ENCODE peak calls at places on chromosome 7, in four cellular contexts. One of them, this sample, is unnamed.

GRCh38 chr7:51234609-51235308 is 81.8 kb downstream of the COBL start:
- DNase-seq in H1: no peak
- DNase-seq in A549: no peak
- DNase-seq in HepG2: no peak
- DNase-seq in this sample: no peak

GRCh38 chr7:7681191-7681935 is 37.0 kb downstream of the RPA3 start:
- DNase-seq in H1: no peak
- DNase-seq in A549: peak
- DNase-seq in HepG2: peak
- DNase-seq in this sample: no peak

GRCh38 chr7:102146122-102146521 is 140.5 kb upstream of the SH2B2 start:
- DNase-seq in H1: no peak
- DNase-seq in A549: no peak
- DNase-seq in HepG2: no peak
- DNase-seq in this sample: no peak

GRCh38 chr7:102875700-102876192 is 37.1 kb upstream of the LRRC17 start:
- DNase-seq in H1: peak
- DNase-seq in A549: peak
- DNase-seq in HepG2: peak
- DNase-seq in this sample: peak

GRCh38 chr7:70208236-70209063 is 610.2 kb downstream of the AUTS2 start:
- DNase-seq in H1: no peak
- DNase-seq in A549: peak
- DNase-seq in HepG2: no peak
- DNase-seq in this sample: no peak

GRCh38 chr7:79414910-79415309 is 38.6 kb downstream of the MAGI2 start:
- DNase-seq in H1: no peak
- DNase-seq in A549: no peak
- DNase-seq in HepG2: no peak
- DNase-seq in this sample: no peak

GRCh38 chr7:602341-603141 is 82.9 kb upstream of the PDGFA start:
- DNase-seq in H1: no peak
- DNase-seq in A549: no peak
- DNase-seq in HepG2: peak
- DNase-seq in this sample: peak

GRCh38 chr7:75916685-75917634 is 2.0 kb downstream of the POR start:
- DNase-seq in H1: no peak
- DNase-seq in A549: no peak
- DNase-seq in HepG2: no peak
- DNase-seq in this sample: no peak

GRCh38 chr7:131302453-131302852 is 25.2 kb upstream of the MKLN1 start:
- DNase-seq in H1: no peak
- DNase-seq in A549: no peak
- DNase-seq in HepG2: no peak
- DNase-seq in this sample: no peak

GRCh38 chr7:131556912-131557457 is 557 bp upstream of the PODXL start:
- DNase-seq in H1: no peak
- DNase-seq in A549: no peak
- DNase-seq in HepG2: no peak
- DNase-seq in this sample: no peak

GRCh38 chr7:27068316-27068715 is 27.5 kb downstream of the HOXA1 start:
- DNase-seq in H1: no peak
- DNase-seq in A549: no peak
- DNase-seq in HepG2: no peak
- DNase-seq in this sample: no peak

GRCh38 chr7:135001390-135002165 is 15.3 kb downstream of the AGBL3 start:
- DNase-seq in H1: no peak
- DNase-seq in A549: peak
- DNase-seq in HepG2: peak
- DNase-seq in this sample: no peak

GRCh38 chr7:55063633-55064032 is 44.8 kb downstream of the EGFR start:
- DNase-seq in H1: no peak
- DNase-seq in A549: no peak
- DNase-seq in HepG2: no peak
- DNase-seq in this sample: no peak

GRCh38 chr7:78770422-78771410 is 682.8 kb downstream of the MAGI2 start:
- DNase-seq in H1: peak
- DNase-seq in A549: no peak
- DNase-seq in HepG2: no peak
- DNase-seq in this sample: no peak

GRCh38 chr7:11758627-11759111 is 73.3 kb downstream of the THSD7A start:
- DNase-seq in H1: no peak
- DNase-seq in A549: peak
- DNase-seq in HepG2: no peak
- DNase-seq in this sample: no peak

GRCh38 chr7:103240806-103241205 is 56.4 kb upstream of the PMPCB start:
- DNase-seq in H1: no peak
- DNase-seq in A549: no peak
- DNase-seq in HepG2: no peak
- DNase-seq in this sample: no peak

DNA sequence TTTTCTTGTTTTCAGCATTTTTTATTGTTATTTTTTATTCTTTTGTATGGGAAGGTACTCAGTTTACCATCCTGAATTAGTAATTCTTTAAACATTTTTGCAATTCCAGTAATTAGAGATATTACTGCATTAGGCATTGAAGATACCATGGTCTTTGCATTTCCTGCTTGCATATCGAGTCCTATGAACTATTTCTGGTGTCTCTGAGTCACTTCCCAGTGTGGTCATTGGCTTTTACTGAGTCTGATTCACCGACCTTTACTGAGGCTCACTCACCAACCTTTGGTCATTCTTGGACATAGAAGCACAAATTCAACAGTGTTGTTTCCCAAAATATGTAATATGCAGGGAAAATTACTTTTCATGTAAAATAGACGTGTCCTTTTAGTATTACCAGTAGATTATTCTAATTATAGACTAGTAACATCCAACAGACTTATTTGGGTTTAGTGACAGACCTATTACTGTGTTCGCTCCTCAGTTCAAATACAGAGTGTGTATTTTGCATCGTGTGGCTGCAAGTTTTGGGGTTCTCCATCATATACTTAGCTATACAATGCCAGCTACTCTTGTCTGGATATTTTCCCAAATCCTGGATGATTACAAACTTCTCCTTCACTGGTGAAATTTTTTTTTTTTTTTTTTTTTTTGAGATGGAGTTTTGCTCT is 180.7 kb upstream of the PRSS1 start:
- DNase-seq in H1: no peak
- DNase-seq in A549: peak
- DNase-seq in HepG2: no peak
- DNase-seq in this sample: no peak
- TF ChIP-seq PHF8 in H1: no peak
- TF ChIP-seq PHF8 in A549: no peak
- TF ChIP-seq PHF8 in HepG2: no peak
- TF ChIP-seq PHF8 in this sample: no peak

DNA sequence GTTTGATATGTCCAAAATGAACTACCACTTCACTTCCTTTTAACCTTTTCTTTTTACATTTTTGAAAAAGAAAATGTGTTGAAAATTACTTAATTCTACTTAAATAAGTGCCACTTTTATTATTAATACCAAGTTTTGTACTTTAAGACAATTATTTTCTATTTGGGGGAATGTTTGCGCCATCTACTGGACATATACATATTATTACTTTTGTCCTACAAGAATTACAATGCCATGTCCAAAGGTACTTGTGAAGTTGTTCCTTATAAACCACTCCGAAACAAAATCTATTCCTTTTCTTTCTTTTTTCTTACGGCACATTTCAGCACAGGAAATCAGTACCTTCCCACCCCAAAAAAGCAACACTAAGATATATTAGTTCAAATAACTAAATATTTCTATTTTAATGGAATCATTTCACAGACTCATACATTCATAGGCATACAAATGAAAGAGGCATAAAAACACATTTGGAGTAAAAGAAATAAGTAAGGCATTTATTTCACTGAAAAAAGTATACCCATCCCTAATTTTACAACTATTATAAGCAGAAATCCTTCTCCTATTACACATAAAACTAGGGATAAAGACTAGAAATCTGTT is 169.9 kb downstream of the RNF133 start:
- DNase-seq in H1: no peak
- DNase-seq in A549: peak
- DNase-seq in HepG2: peak
- DNase-seq in this sample: peak
- TF ChIP-seq PHF8 in H1: no peak
- TF ChIP-seq PHF8 in A549: no peak
- TF ChIP-seq PHF8 in HepG2: no peak
- TF ChIP-seq PHF8 in this sample: no peak

GRCh38 chr7:37504791-37505190 is 56.1 kb upstream of the ELMO1 start:
- DNase-seq in H1: no peak
- DNase-seq in A549: no peak
- DNase-seq in HepG2: no peak
- DNase-seq in this sample: no peak
- TF ChIP-seq PHF8 in H1: no peak
- TF ChIP-seq PHF8 in A549: no peak
- TF ChIP-seq PHF8 in HepG2: no peak
- TF ChIP-seq PHF8 in this sample: no peak

DNA sequence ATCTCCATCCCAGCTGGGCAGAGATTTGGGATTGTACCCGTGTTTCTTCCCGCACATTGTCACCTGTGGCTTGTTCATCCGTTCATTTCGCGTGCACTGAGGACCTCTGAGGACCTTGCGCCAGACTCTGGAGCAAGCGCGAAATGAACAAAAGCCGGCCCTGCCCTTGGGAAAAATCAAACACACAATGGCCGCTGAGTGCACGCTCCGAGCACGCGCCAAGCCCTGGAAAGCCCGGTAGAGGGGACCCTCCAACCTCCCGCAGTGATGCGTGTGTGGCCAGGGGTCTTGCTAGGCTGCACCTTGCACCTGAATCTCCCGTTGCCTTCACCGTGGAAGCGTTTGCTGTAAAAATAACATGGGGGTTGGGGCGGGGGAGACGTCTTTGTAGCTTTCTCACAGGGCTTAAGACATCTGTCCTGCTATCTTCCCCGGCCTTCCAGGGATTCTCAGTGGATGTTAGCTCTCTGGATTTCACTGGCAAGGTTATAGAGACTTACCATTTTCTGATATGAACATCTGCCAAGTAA is 37.4 kb downstream of the ZNF777 start:
- DNase-seq in H1: no peak
- DNase-seq in A549: no peak
- DNase-seq in HepG2: no peak
- DNase-seq in this sample: no peak
- TF ChIP-seq PHF8 in H1: no peak
- TF ChIP-seq PHF8 in A549: no peak
- TF ChIP-seq PHF8 in HepG2: no peak
- TF ChIP-seq PHF8 in this sample: no peak

DNA sequence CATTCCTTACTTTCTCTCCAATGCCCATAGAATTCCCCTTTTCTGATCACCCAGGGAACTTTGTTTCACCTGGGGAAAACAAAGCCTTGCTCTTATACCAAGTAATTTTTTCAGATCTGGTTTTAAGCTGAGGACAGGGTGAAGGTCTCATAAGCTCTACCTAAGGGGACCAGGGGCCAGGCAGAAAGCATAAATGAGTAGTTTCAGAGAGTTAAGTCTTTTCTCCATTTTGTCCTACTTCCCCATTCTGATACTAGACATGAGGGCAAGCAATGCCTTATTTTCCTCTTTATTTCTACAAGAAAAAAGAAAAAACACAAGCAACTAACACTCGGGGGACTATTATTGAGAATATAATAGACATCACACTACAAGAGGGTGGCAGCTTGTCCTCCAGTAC is 2.9 kb downstream of the AKR1D1 start:
- DNase-seq in H1: no peak
- DNase-seq in A549: no peak
- DNase-seq in HepG2: no peak
- DNase-seq in this sample: no peak
- TF ChIP-seq PHF8 in H1: no peak
- TF ChIP-seq PHF8 in A549: no peak
- TF ChIP-seq PHF8 in HepG2: no peak
- TF ChIP-seq PHF8 in this sample: no peak

DNA sequence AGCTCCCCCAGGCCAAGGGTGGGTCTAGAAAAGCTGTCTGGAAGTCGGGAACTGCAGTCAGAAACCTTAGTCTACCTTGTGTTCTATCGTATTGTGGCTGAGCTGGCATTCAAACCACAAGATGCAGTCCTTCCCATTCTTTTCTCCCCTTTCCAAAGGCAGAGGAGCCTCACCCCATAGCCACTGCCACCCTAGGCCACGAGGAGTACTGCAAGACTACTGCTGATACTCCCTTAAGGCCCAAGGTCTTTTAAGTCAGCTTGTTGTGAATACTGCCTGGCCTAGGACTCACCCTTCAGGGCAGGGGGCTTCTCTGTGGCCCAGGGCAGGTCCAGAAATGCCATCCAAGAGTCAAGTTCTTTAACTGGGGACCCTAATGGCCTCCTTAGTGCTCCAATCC is 214.5 kb upstream of the CNTNAP2 start:
- DNase-seq in H1: no peak
- DNase-seq in A549: no peak
- DNase-seq in HepG2: no peak
- DNase-seq in this sample: no peak
- TF ChIP-seq PHF8 in H1: no peak
- TF ChIP-seq PHF8 in A549: no peak
- TF ChIP-seq PHF8 in HepG2: no peak
- TF ChIP-seq PHF8 in this sample: no peak